ENCODE peak calls at places on chromosomes 1 and 21, in six cellular contexts. G is heart left ventricle, B is neural progenitor cell, P is OCI-LY7, N is fibroblast of pulmonary artery, L is right atrium auricular region. U is an unnamed sample.
A peak's percentile ranks its signal among the peaks of the same experiment; 100 is the strongest.

GRCh38 chr1:5415621-5416020 is 576.6 kb downstream of the NPHP4 start:
- DNase-seq in N (no peak), L (no peak), P (no peak), G (no peak), B (peak; percentile 52), U (no peak)

GRCh38 chr1:87325982-87326738 is 2.5 kb upstream of the LMO4 start:
- DNase-seq in G (no peak), L (no peak), P (peak; percentile 73), B (peak; percentile 56), N (peak; percentile 73), U (peak; percentile 60)

GRCh38 chr1:41587791-41588190 is 103.3 kb upstream of the EDN2 start:
- DNase-seq in P (no peak), B (no peak), L (no peak), N (no peak), G (no peak), U (no peak)

GRCh38 chr1:24966724-24967346 is 36.8 kb upstream of the RUNX3 start:
- DNase-seq in L (no peak), P (no peak), G (no peak), B (no peak), N (peak; percentile 88), U (peak; percentile 79)

GRCh38 chr21:43727571-43728466 is 8.9 kb downstream of the PDXK start:
- DNase-seq in N (no peak), B (no peak), L (no peak), P (no peak), G (no peak), U (no peak)

GRCh38 chr1:238346340-238346739 is 455.6 kb upstream of the ZP4 start:
- DNase-seq in L (no peak), B (no peak), N (no peak), P (no peak), G (no peak), U (no peak)

GRCh38 chr1:82979593-82980230 is 1019.2 kb downstream of the TTLL7 start:
- DNase-seq in L (no peak), B (no peak), G (no peak), N (no peak), P (peak; percentile 83), U (no peak)

GRCh38 chr1:208291923-208292711 is 47.9 kb upstream of the PLXNA2 start:
- DNase-seq in P (no peak), G (no peak), L (no peak), B (no peak), N (peak; percentile 1), U (no peak)

GRCh38 chr1:61639218-61639617 is 85.7 kb downstream of the TM2D1 start:
- DNase-seq in N (peak; percentile 13), B (no peak), L (no peak), G (no peak), P (no peak), U (no peak)

GRCh38 chr1:179871940-179872339 is 5.7 kb downstream of the TOR1AIP2 start:
- DNase-seq in P (no peak), G (no peak), B (no peak), L (no peak), N (no peak), U (no peak)

GRCh38 chr1:53661496-53661895 is 77.5 kb downstream of the GLIS1 start:
- DNase-seq in G (peak; percentile 37), N (no peak), L (no peak), B (no peak), P (no peak), U (no peak)

GRCh38 chr21:35316933-35317332 is 267.8 kb upstream of the RUNX1 start:
- DNase-seq in L (no peak), G (no peak), P (no peak), N (peak; percentile 78), B (no peak), U (peak; percentile 14)

GRCh38 chr1:205504311-205505075 is at the start of gene CDK18:
- DNase-seq in G (peak; percentile 90), N (peak; percentile 40), P (peak; percentile 80), L (peak; percentile 74), B (peak; percentile 85), U (no peak)

GRCh38 chr1:113654883-113655282 is 104.4 kb downstream of the PHTF1 start:
- DNase-seq in P (no peak), B (no peak), L (no peak), G (no peak), N (no peak), U (no peak)

GRCh38 chr21:41196990-41197389 is 29.0 kb downstream of the BACE2 start:
- DNase-seq in L (no peak), N (peak; percentile 49), B (no peak), G (no peak), P (no peak), U (peak; percentile 38)

GRCh38 chr1:198153103-198153502 is 3.7 kb upstream of the NEK7 start:
- DNase-seq in P (no peak), L (peak; percentile 79), G (no peak), B (no peak), N (peak; percentile 78), U (peak; percentile 93)

GRCh38 chr1:14748977-14749376 is 150.5 kb downstream of the KAZN start:
- DNase-seq in G (no peak), N (no peak), B (no peak), L (no peak), P (no peak), U (no peak)

GRCh38 chr1:69863704-69864103 is 296.0 kb downstream of the LRRC7 start:
- DNase-seq in P (no peak), B (no peak), G (no peak), L (no peak), N (no peak), U (no peak)

GRCh38 chr1:186325239-186325638 is 49.8 kb downstream of the TPR start:
- DNase-seq in G (no peak), L (no peak), P (peak; percentile 14), B (peak; percentile 9), N (peak; percentile 36), U (peak; percentile 15)

DNA sequence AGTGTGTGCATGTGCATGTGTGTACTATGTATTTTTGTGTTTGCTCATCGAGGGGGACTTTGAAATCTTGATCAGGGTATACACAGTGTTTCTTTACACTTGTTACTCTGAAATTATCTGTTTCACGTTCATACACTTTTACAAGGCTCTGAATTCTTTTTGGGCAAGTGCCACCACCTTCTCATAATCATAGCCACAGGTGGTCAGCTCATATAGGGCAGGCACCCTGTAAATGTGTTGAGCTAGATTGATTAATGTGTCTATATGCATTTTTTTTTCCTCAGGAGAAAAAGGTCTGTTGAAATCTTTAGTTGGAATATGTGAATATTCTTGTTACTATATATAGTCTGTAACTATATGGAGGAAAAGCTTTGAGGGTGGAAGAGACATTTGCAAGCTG is 277.3 kb downstream of the PDE4B start:
- DNase-seq in G (no peak), P (no peak), L (no peak), N (no peak), B (no peak), U (no peak)
- TF ChIP-seq CTCF in G (no peak), P (no peak), L (no peak), N (no peak), B (no peak), U (no peak)

DNA sequence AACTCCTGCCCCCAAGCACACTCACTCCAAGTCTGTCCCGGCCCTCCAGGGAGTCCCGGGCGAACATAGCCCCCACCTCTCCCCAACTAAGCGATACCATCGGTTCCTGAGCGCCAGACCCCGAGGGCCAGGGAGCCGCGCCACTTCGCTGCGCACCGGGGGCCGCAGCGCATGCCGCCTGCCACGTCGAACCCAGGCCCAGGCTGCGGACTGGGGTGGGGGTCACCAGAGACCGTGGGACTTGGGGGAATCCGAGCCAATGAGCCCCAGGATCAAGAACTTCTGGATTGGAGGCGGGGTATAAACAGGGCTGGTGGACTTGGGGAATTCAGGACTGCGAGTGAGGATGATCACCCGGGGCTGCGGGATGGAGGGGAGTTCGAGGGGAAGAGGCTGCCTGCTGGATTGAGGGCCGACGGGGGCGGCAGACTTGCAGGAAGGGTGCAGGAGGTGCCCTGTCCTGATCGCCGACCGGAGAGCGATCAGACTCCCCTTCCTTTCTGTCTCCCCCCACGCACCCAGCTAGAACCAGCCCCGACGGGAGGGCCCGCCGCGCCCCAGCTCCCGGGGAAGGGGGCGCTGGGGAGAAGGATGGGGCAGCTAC is 640 bp downstream of the RSPO1 start:
- DNase-seq in L (no peak), N (no peak), P (no peak), G (peak; percentile 36), B (peak; percentile 29), U (no peak)
- H3K4me3 ChIP-seq in L (peak overlapping the region; percentile 43), N (no peak overlapping the region), P (no peak overlapping the region), G (peak overlapping the region; percentile 33), B (peak overlapping the region; percentile 52), U (no peak overlapping the region)

DNA sequence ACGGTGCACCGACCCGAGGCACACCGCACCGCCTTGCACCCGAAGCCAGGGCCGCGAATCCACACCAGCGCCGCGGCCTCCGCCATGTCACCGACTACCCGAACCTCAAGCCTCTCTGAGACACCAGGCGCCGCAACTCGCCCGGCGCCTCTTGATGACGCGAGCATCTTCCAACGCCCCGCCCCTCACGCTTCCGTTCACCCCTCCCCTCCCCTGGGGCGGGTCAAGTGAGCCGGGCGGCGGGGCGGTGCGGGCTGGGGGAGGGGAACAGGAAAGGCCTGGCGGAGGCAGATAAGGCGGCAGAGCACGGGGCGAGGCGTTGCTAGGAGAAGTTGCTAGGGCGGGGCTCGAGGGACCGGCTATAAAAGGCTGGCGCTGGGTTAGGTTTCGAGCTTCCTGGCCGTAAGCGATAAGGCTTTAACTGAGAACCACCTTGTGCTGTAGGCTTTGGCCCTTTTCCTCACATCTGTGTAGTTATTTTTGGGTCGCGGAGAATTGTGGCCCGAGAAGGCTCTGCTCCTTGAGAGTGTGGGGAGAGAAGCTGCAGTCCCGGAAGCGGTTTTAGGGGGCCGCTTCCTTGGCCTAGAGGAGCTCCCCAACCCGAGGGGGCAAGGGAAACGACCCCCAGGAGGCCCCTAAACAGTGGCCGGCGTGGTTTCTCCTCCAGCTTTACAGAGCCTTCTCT is at the start of gene SDE2:
- DNase-seq in P (peak; percentile 99), N (peak; percentile 99), G (peak; percentile 100), L (peak; percentile 99), B (peak; percentile 100), U (peak; percentile 100)
- TF ChIP-seq CTCF in P (no peak), N (no peak), G (no peak), L (no peak), B (no peak), U (no peak)

GRCh38 chr1:203628185-203628996 is 1.8 kb downstream of the ATP2B4 start:
- DNase-seq in B (peak; percentile 89), P (no peak), N (peak; percentile 67), L (peak; percentile 75), G (peak; percentile 73), U (peak; percentile 70)

GRCh38 chr1:203626910-203627246 is 246 bp downstream of the ATP2B4 start:
- DNase-seq in G (no peak), L (no peak), P (no peak), B (no peak), N (no peak), U (no peak)

GRCh38 chr1:203627819-203628184 is 1.2 kb downstream of the ATP2B4 start:
- DNase-seq in B (peak; percentile 34), N (no peak), L (no peak), G (peak; percentile 69), P (peak; percentile 35), U (peak; percentile 47)

GRCh38 chr1:203624341-203624712 is 2.3 kb upstream of the ATP2B4 start:
- DNase-seq in B (no peak), G (no peak), P (no peak), L (no peak), N (no peak), U (no peak)

GRCh38 chr1:203625623-203626189 is 926 bp upstream of the ATP2B4 start:
- DNase-seq in G (no peak), P (peak; percentile 77), B (no peak), L (no peak), N (peak; percentile 59), U (peak; percentile 56)
- H3K4me3 ChIP-seq in G (peak overlapping the region; percentile 74), P (peak overlapping the region; percentile 74), B (no peak overlapping the region), L (peak overlapping the region; percentile 73), N (no peak overlapping the region), U (no peak overlapping the region)

U was measured in astrocyte of the spinal cord.